ENCODE peak calls at places on chromosomes 4 and X, in six cellular contexts. H is HCT116, P is fibroblast of lung, W is colonic mucosa, O is DND-41, Z is neuronal stem cell. D is an unnamed sample. For H3K4me1, the result is how much of the 10 kb centered on the place peaks cover.

GRCh38 chrX:37685452-37686347 is at the start of gene XK:
- DNase-seq in O (no peak), P (peak), H (peak), W (peak), Z (peak), D (peak)

GRCh38 chr4:1205641-1206298 is 33.4 kb upstream of the SPON2 start:
- DNase-seq in Z (no peak), H (no peak), P (no peak), W (peak), O (peak), D (peak)

GRCh38 chr4:15888515-15888914 is 50.0 kb downstream of the FGFBP1 start:
- DNase-seq in H (no peak), P (no peak), Z (no peak), W (no peak), O (peak), D (no peak)

GRCh38 chrX:26597981-26598380 is 382.0 kb downstream of the MAGEB5 start:
- DNase-seq in W (no peak), O (no peak), P (no peak), Z (no peak), H (no peak), D (no peak)

GRCh38 chrX:84907324-84907946 is 96.2 kb upstream of the APOOL start:
- DNase-seq in W (no peak), P (peak), H (no peak), O (no peak), Z (no peak), D (no peak)

GRCh38 chrX:47250017-47250347 is 17.2 kb downstream of the USP11 start:
- DNase-seq in P (no peak), O (no peak), H (no peak), W (no peak), Z (no peak), D (no peak)

GRCh38 chr4:82903737-82904136 is 3.2 kb downstream of the THAP9 start:
- DNase-seq in P (no peak), O (no peak), H (no peak), Z (no peak), W (no peak), D (no peak)

GRCh38 chrX:149829751-149830191 is 48.0 kb downstream of the MAGEA9 start:
- DNase-seq in W (no peak), Z (peak), H (no peak), P (peak), O (no peak), D (peak)

GRCh38 chr4:82561745-82562552 is at the start of gene TMEM150C:
- DNase-seq in H (no peak), Z (peak), W (peak), O (no peak), P (peak), D (peak)

GRCh38 chr4:144658908-144659307 is 13.0 kb downstream of the HHIP start:
- DNase-seq in O (no peak), P (no peak), H (no peak), W (no peak), Z (no peak), D (no peak)

GRCh38 chr4:185958094-185958493 is 110.9 kb upstream of the TLR3 start:
- DNase-seq in W (no peak), H (no peak), O (no peak), P (no peak), Z (no peak), D (no peak)

GRCh38 chr4:71290074-71290473 is 48.7 kb upstream of the SLC4A4 start:
- DNase-seq in Z (no peak), O (no peak), W (no peak), P (peak), H (no peak), D (no peak)

GRCh38 chr4:11271263-11271662 is 157.4 kb downstream of the HS3ST1 start:
- DNase-seq in Z (no peak), W (peak), O (no peak), H (no peak), P (no peak), D (no peak)

GRCh38 chr4:121668368-121669162 is 28.2 kb downstream of the ANXA5 start:
- DNase-seq in Z (no peak), W (no peak), O (no peak), H (no peak), P (peak), D (no peak)

GRCh38 chr4:76665139-76665538 is 230.1 kb downstream of the SHROOM3 start:
- DNase-seq in W (peak), Z (no peak), O (no peak), H (peak), P (no peak), D (no peak)

GRCh38 chrX:9273744-9274143 is 191.1 kb upstream of the TBL1X start:
- DNase-seq in O (no peak), W (no peak), P (no peak), H (no peak), Z (no peak), D (no peak)

GRCh38 chrX:101260435-101260834 is 30.7 kb downstream of the TAF7L start:
- DNase-seq in P (peak), H (no peak), Z (no peak), W (no peak), O (no peak), D (peak)

GRCh38 chr4:10096201-10096975 is 20.2 kb downstream of the WDR1 start:
- DNase-seq in O (peak), Z (no peak), H (peak), W (peak), P (peak), D (no peak)

GRCh38 chr4:88297131-88297530 is 12.8 kb upstream of the PPM1K start:
- DNase-seq in H (no peak), O (no peak), Z (no peak), P (no peak), W (no peak), D (peak)

GRCh38 chrX:11380187-11380586 is 87.0 kb downstream of the AMELX start:
- DNase-seq in W (no peak), Z (no peak), P (peak), H (no peak), O (no peak), D (no peak)

GRCh38 chr4:48130100-48130499 is 4.0 kb downstream of the TXK start:
- DNase-seq in P (no peak), Z (no peak), O (no peak), H (no peak), W (no peak), D (no peak)

GRCh38 chr4:48129307-48130014 is 4.6 kb downstream of the TXK start:
- DNase-seq in P (no peak), H (no peak), O (no peak), Z (no peak), W (peak), D (peak)

GRCh38 chr4:48127882-48128394 is 6.1 kb downstream of the TXK start:
- DNase-seq in W (peak), P (peak), H (peak), Z (peak), O (peak), D (peak)

GRCh38 chr4:48133668-48134444 is at the start of gene TXK:
- DNase-seq in H (no peak), P (peak), Z (no peak), O (no peak), W (no peak), D (no peak)

DNA sequence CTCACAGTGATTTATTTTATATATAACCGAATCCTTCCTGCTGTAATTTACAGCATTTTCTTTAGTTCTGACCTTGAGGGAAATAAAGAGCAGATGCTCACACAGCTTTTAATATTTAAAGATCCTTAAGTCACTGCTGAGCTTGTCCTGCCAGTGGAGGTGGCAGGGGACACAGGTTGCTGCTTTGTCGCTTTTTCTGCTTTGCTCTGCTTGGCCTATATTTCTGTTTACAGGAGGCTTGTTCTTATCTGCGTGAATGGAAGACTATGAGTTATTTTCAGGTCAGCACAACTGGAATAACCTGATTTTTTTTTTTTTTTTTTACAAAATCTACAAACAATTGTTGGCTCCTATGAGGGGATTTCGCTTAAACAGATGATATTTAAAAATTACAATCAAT is 2.3 kb downstream of the TXK start:
- DNase-seq in P (no peak), H (no peak), O (no peak), W (no peak), Z (no peak), D (no peak)
- H3K4me1 ChIP-seq in P (under half), H (under half), O (under half), W (under half), Z (under half), D (under half)

GRCh38 chrX:54043084-54043483 is 1.2 kb downstream of the PHF8 start:
- DNase-seq in O (no peak), H (no peak), P (no peak), Z (peak), W (no peak), D (no peak)

GRCh38 chrX:54043696-54044125 is 562 bp downstream of the PHF8 start:
- DNase-seq in Z (no peak), H (no peak), O (peak), P (no peak), W (peak), D (peak)

GRCh38 chrX:54045563-54046228 is 1.4 kb upstream of the PHF8 start:
- DNase-seq in W (no peak), H (no peak), Z (no peak), P (no peak), O (no peak), D (no peak)

GRCh38 chrX:54044126-54044876 is at the start of gene PHF8:
- DNase-seq in O (peak), Z (peak), W (peak), H (peak), P (peak), D (peak)

DNA sequence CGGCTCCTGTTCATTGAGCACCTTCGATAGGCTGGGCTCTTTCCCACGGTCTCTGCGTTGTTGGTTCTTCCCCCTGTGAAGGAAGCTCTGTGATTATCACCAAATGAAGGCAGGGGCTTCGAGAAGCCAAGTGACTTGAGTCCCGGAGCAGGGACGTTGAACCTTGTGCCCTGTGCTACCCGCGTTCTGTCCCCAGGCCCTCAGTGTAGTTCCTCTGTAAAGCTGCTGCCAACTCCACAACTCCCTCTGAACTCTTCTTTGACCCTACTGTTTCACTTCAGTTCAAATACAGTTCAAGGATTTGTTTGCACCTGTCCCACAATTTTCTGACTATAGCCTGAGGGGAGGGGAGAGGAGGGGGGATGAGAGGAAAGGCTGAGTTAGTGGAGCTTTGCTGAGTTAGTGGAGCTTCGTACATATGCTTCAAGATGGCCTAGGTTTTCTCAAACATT is 630 bp upstream of the PHF8 start:
- DNase-seq in O (no peak), Z (no peak), P (no peak), H (no peak), W (no peak), D (no peak)
- H3K9ac ChIP-seq in O (peak), Z (peak), P (peak), H (peak), W (peak), D (peak)

GRCh38 chrX:118520858-118521206 is 25.2 kb downstream of the DOCK11 start:
- DNase-seq in W (no peak), P (no peak), O (no peak), H (no peak), Z (no peak), D (no peak)

GRCh38 chrX:118521435-118521834 is 25.8 kb downstream of the DOCK11 start:
- DNase-seq in P (peak), Z (no peak), W (no peak), O (no peak), H (no peak), D (no peak)

GRCh38 chrX:118522230-118522926 is 26.8 kb downstream of the DOCK11 start:
- DNase-seq in O (no peak), P (no peak), W (no peak), H (no peak), Z (no peak), D (no peak)

GRCh38 chrX:118519411-118520205 is 24.0 kb downstream of the DOCK11 start:
- DNase-seq in P (peak), H (no peak), Z (no peak), O (no peak), W (no peak), D (no peak)

DNA sequence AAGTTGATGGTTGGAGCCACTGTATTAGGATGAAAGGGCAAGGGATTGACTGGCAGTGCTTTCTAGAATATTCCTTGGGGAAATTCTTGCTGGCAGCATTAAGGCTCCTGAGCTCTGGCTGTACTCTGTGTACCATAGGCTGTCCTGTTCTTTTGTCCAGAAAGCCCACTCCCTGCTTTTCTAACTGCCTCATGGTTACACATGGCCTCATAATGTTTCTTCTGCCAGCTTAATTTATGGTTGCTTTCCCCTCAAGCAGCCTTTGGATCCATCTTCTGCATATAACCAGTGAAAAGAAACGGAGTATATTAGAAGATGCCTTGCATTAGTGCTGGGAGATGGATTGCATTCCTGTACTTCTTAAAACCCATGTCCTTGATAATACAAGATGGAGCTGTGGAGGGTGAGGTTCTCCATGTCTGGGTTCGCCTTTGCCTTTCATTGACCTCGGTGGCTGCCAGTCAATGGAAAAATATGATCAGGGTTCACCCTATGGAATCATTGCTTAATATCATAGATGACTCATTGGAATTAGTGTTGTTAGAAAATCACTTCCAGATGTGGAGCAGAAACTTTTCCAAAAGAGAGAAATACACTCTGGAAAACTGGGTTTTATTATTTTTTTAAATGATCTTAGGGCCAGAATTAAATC is 24.7 kb downstream of the DOCK11 start:
- DNase-seq in Z (no peak), H (no peak), O (no peak), P (peak), W (no peak), D (no peak)
- H3K27ac ChIP-seq in Z (no peak), H (no peak), O (no peak), P (peak), W (no peak), D (no peak)

GRCh38 chr4:39455486-39455885 is 3.2 kb downstream of the RPL9 start:
- DNase-seq in O (no peak), W (no peak), H (no peak), Z (no peak), P (no peak), D (no peak)

GRCh38 chr4:39452860-39453587 is 5.7 kb downstream of the RPL9 start:
- DNase-seq in P (no peak), Z (no peak), W (no peak), O (no peak), H (no peak), D (no peak)

GRCh38 chr4:39453738-39454137 is 5.0 kb downstream of the RPL9 start:
- DNase-seq in P (no peak), W (no peak), H (no peak), Z (no peak), O (no peak), D (no peak)

GRCh38 chr4:39456946-39457763 is 1.6 kb downstream of the RPL9 start:
- DNase-seq in Z (no peak), P (no peak), H (no peak), W (no peak), O (no peak), D (no peak)

GRCh38 chr4:39458505-39459300 is at the start of the genes LIAS and RPL9:
- DNase-seq in Z (peak), P (peak), O (peak), W (peak), H (peak), D (peak)
- H3K4me1 ChIP-seq in Z (under half), P (under half), O (under half), W (under half), H (under half), D (under half)

GRCh38 chr4:137417676-137418075 is 114.6 kb downstream of the PCDH18 start:
- DNase-seq in H (no peak), Z (no peak), P (peak), W (no peak), O (no peak), D (no peak)

GRCh38 chr4:137421796-137422195 is 110.5 kb downstream of the PCDH18 start:
- DNase-seq in O (no peak), W (no peak), H (no peak), P (peak), Z (no peak), D (no peak)

GRCh38 chr4:137425281-137425680 is 107.0 kb downstream of the PCDH18 start:
- DNase-seq in W (no peak), Z (no peak), P (no peak), H (no peak), O (no peak), D (no peak)

GRCh38 chr4:137422666-137423065 is 109.6 kb downstream of the PCDH18 start:
- DNase-seq in O (no peak), W (no peak), Z (no peak), P (no peak), H (no peak), D (no peak)

GRCh38 chr4:137420901-137421384 is 111.4 kb downstream of the PCDH18 start:
- DNase-seq in W (no peak), P (no peak), Z (no peak), H (no peak), O (no peak), D (peak)
- H3K9ac ChIP-seq in W (no peak), P (no peak), Z (no peak), H (no peak), O (no peak), D (no peak)

GRCh38 chr4:8422786-8423185 is 17.7 kb downstream of the ACOX3 start:
- DNase-seq in W (no peak), P (no peak), O (no peak), Z (no peak), H (no peak), D (no peak)

GRCh38 chr4:8431553-8431952 is 9.0 kb downstream of the ACOX3 start:
- DNase-seq in W (no peak), P (no peak), H (no peak), Z (no peak), O (no peak), D (no peak)

GRCh38 chr4:8427761-8428287 is 12.7 kb downstream of the ACOX3 start:
- DNase-seq in P (peak), W (peak), O (no peak), Z (no peak), H (no peak), D (no peak)

GRCh38 chr4:8428288-8429097 is 12.0 kb downstream of the ACOX3 start:
- DNase-seq in W (peak), O (peak), H (peak), P (peak), Z (peak), D (peak)

DNA sequence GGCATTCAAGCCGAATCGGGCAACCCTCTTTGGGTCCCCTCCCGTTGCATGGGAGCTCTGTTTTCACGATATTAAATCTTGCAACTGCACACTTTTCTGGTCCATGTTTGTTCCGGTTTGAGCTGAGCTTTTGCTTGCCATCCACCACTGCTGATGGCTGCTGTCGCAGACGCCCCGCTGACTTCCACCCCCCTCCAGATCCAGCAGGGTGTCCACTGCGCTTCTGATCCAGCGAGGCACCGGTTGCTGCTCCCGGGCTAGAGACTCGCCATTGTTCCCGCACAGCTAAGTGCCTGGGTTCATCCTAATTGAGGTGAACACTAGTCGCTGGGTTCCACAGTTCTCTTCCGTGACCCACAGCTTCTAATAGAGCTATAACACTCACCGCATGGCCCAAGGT is 13.3 kb downstream of the ACOX3 start:
- DNase-seq in P (no peak), Z (no peak), W (no peak), O (no peak), H (no peak), D (no peak)
- H3K27ac ChIP-seq in P (no peak), Z (no peak), W (no peak), O (no peak), H (no peak), D (no peak)

GRCh38 chr4:105924341-105924740 is 29.1 kb downstream of the NPNT start:
- DNase-seq in P (no peak), O (no peak), W (no peak), Z (no peak), H (no peak), D (no peak)
- H3K4me1 ChIP-seq in P (under half), O (under half), W (under half), Z (under half), H (under half), D (under half)

GRCh38 chr4:165780735-165781134 is 92.3 kb upstream of the TLL1 start:
- DNase-seq in H (no peak), O (no peak), W (no peak), Z (no peak), P (no peak), D (no peak)
- H3K9ac ChIP-seq in H (no peak), O (no peak), W (no peak), Z (no peak), P (no peak), D (no peak)

GRCh38 chr4:87014284-87014782 is 79.5 kb downstream of the AFF1 start:
- DNase-seq in O (no peak), Z (no peak), P (peak), W (no peak), H (no peak), D (no peak)
- H3K27ac ChIP-seq in O (peak), Z (no peak), P (peak), W (peak), H (no peak), D (no peak)

D was measured in endodermal cell.